ENCODE peak calls at places on chromosomes 6 and 20, in four cellular contexts. One of them, this sample, is unnamed.

GRCh38 chr6:42368156-42368555 is 83.6 kb downstream of the TRERF1 start:
- DNase-seq in thoracic aorta: no peak
- DNase-seq in lower lobe of right lung: no peak
- DNase-seq in A549: no peak
- DNase-seq in this sample: no peak

GRCh38 chr20:42134265-42135098 is 516.3 kb upstream of the CHD6 start:
- DNase-seq in A549: no peak
- DNase-seq in lower lobe of right lung: no peak
- DNase-seq in thoracic aorta: no peak
- DNase-seq in this sample: no peak

GRCh38 chr6:157034433-157035230 is 257.5 kb downstream of the ARID1B start:
- DNase-seq in A549: peak; percentile 43
- DNase-seq in lower lobe of right lung: no peak
- DNase-seq in thoracic aorta: no peak
- DNase-seq in this sample: peak; percentile 68

GRCh38 chr20:35394271-35394670 is 17.5 kb downstream of the UQCC1 start:
- DNase-seq in lower lobe of right lung: no peak
- DNase-seq in thoracic aorta: no peak
- DNase-seq in A549: no peak
- DNase-seq in this sample: no peak

GRCh38 chr20:25238319-25239037 is 9.4 kb upstream of the PYGB start:
- DNase-seq in thoracic aorta: no peak
- DNase-seq in A549: no peak
- DNase-seq in lower lobe of right lung: no peak
- DNase-seq in this sample: peak; percentile 20

GRCh38 chr6:91045152-91045551 is 458.3 kb upstream of the MAP3K7 start:
- DNase-seq in lower lobe of right lung: no peak
- DNase-seq in thoracic aorta: no peak
- DNase-seq in A549: no peak
- DNase-seq in this sample: no peak

GRCh38 chr6:18400831-18401446 is 13.8 kb downstream of the RNF144B start:
- DNase-seq in thoracic aorta: no peak
- DNase-seq in lower lobe of right lung: no peak
- DNase-seq in A549: no peak
- DNase-seq in this sample: no peak

GRCh38 chr6:18350271-18350670 is 36.9 kb upstream of the RNF144B start:
- DNase-seq in A549: no peak
- DNase-seq in thoracic aorta: no peak
- DNase-seq in lower lobe of right lung: peak; percentile 54
- DNase-seq in this sample: no peak

GRCh38 chr6:89239338-89239737 is 22.2 kb upstream of the GABRR1 start:
- DNase-seq in A549: no peak
- DNase-seq in lower lobe of right lung: no peak
- DNase-seq in thoracic aorta: no peak
- DNase-seq in this sample: no peak

GRCh38 chr6:128370072-128370471 is 150.3 kb downstream of the PTPRK start:
- DNase-seq in A549: peak; percentile 3
- DNase-seq in thoracic aorta: no peak
- DNase-seq in lower lobe of right lung: no peak
- DNase-seq in this sample: peak; percentile 11

GRCh38 chr6:131946992-131947955 is 3.9 kb downstream of the CCN2 start:
- DNase-seq in lower lobe of right lung: no peak
- DNase-seq in A549: no peak
- DNase-seq in thoracic aorta: no peak
- DNase-seq in this sample: no peak

GRCh38 chr6:168282985-168283685 is 36.4 kb downstream of the DACT2 start:
- DNase-seq in lower lobe of right lung: no peak
- DNase-seq in A549: no peak
- DNase-seq in thoracic aorta: no peak
- DNase-seq in this sample: no peak

GRCh38 chr6:132731086-132731485 is 17.2 kb upstream of the VNN1 start:
- DNase-seq in lower lobe of right lung: no peak
- DNase-seq in thoracic aorta: no peak
- DNase-seq in A549: no peak
- DNase-seq in this sample: no peak

GRCh38 chr6:30821862-30822784 is 62.2 kb upstream of the DDR1 start:
- DNase-seq in A549: peak; percentile 44
- DNase-seq in thoracic aorta: no peak
- DNase-seq in lower lobe of right lung: no peak
- DNase-seq in this sample: peak; percentile 39

GRCh38 chr6:13992417-13993055 is 67.8 kb downstream of the RNF182 start:
- DNase-seq in lower lobe of right lung: no peak
- DNase-seq in A549: peak; percentile 50
- DNase-seq in thoracic aorta: no peak
- DNase-seq in this sample: peak; percentile 70

GRCh38 chr20:43262341-43262740 is 72.6 kb upstream of the PTPRT start:
- DNase-seq in lower lobe of right lung: no peak
- DNase-seq in A549: no peak
- DNase-seq in thoracic aorta: no peak
- DNase-seq in this sample: no peak

GRCh38 chr20:63115651-63116411 is 100.1 kb downstream of the YTHDF1 start:
- DNase-seq in lower lobe of right lung: peak; percentile 20
- DNase-seq in A549: no peak
- DNase-seq in thoracic aorta: no peak
- DNase-seq in this sample: no peak

GRCh38 chr20:20743511-20744169 is 31.2 kb upstream of the RALGAPA2 start:
- DNase-seq in lower lobe of right lung: peak; percentile 69
- DNase-seq in A549: no peak
- DNase-seq in thoracic aorta: peak; percentile 12
- DNase-seq in this sample: no peak
- H3K27ac ChIP-seq in lower lobe of right lung: peak overlapping the region; percentile 86
- H3K27ac ChIP-seq in A549: no peak overlapping the region
- H3K27ac ChIP-seq in thoracic aorta: peak overlapping the region; percentile 82
- H3K27ac ChIP-seq in this sample: peak overlapping the region; percentile 81

DNA sequence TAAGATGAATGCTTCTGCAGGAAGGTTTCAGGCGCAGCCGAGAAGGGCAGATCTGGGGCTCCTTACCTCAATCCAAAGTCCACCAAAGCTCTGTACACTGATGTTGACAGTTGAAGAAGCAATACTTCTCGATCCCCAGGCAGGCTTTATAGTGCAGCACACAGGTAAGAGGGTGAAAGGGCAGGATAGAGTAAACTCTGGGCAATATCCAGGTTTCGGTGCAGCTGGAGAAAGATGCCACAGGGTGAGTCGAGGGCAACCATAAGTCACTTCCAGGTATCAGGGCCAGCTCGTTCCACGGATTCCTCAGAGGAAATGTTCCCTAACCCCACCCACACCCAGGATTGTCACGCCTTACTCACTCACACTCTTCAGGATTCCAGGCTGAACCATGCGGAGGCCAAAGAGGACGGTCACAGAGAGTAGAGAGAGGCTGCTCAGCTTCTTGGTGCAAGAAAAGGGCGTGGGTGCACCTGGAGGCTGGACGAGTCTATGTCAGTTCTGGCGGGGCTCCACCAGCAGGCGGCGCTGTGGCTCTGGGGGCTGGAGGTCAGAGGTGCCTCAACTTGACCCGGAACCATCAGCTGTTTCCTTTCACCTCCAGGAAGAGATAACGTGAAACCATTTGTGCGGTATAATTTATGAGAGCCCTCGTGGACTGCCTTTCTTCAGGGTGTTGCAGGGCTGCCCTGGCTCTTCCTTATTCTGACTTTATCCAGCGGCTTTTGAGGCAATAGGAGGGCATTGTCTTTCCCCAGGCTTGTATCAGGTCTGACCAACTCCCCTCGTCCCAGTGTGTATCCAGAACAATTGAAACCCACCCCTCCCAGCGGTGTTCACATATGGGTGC is 14.4 kb upstream of the WFDC12 start:
- DNase-seq in A549: peak; percentile 31
- DNase-seq in lower lobe of right lung: peak; percentile 84
- DNase-seq in thoracic aorta: no peak
- DNase-seq in this sample: peak; percentile 80
- TF ChIP-seq CTCF in A549: peak; percentile 29
- TF ChIP-seq CTCF in lower lobe of right lung: peak; percentile 70
- TF ChIP-seq CTCF in thoracic aorta: peak; percentile 15
- TF ChIP-seq CTCF in this sample: peak; percentile 88

GRCh38 chr20:652611-653109 is 340 bp downstream of the SRXN1 start:
- DNase-seq in A549: no peak
- DNase-seq in thoracic aorta: no peak
- DNase-seq in lower lobe of right lung: peak; percentile 66
- DNase-seq in this sample: no peak
- H3K27ac ChIP-seq in A549: peak overlapping the region; percentile 98
- H3K27ac ChIP-seq in thoracic aorta: peak overlapping the region; percentile 78
- H3K27ac ChIP-seq in lower lobe of right lung: peak overlapping the region; percentile 91
- H3K27ac ChIP-seq in this sample: peak overlapping the region; percentile 77

GRCh38 chr6:114334237-114334636 is 8.6 kb downstream of the HS3ST5 start:
- DNase-seq in thoracic aorta: no peak
- DNase-seq in A549: no peak
- DNase-seq in lower lobe of right lung: no peak
- DNase-seq in this sample: no peak
- TF ChIP-seq CTCF in thoracic aorta: no peak
- TF ChIP-seq CTCF in A549: no peak
- TF ChIP-seq CTCF in lower lobe of right lung: no peak
- TF ChIP-seq CTCF in this sample: no peak

This sample was measured in RWPE1.